ENCODE peak calls at places on chromosome 17, in nine cellular contexts. J, B, Z, G, V, T, P, I and M are unnamed samples.

GRCh38 chr17:20955437-20956323 is 87.1 kb downstream of the USP22 start:
- DNase-seq in P (no peak), T (no peak), Z (no peak), G (no peak), B (no peak), I (peak), J (no peak), V (no peak), M (no peak)

GRCh38 chr17:8159032-8159400 is 3.7 kb downstream of the VAMP2 start:
- DNase-seq in B (no peak), V (no peak), P (no peak), Z (no peak), J (no peak), I (no peak), T (no peak), G (no peak), M (no peak)

GRCh38 chr17:74354123-74354522 is 7.5 kb downstream of the BTBD17 start:
- DNase-seq in J (no peak), I (no peak), G (peak), V (no peak), P (no peak), B (peak), Z (peak), T (no peak), M (no peak)

GRCh38 chr17:30199600-30199999 is 35.9 kb downstream of the SLC6A4 start:
- DNase-seq in J (no peak), B (no peak), Z (no peak), I (no peak), V (no peak), G (no peak), P (no peak), T (no peak), M (no peak)

GRCh38 chr17:57782051-57782490 is 37.0 kb upstream of the CCDC182 start:
- DNase-seq in B (no peak), Z (peak), V (peak), I (no peak), J (no peak), P (no peak), G (no peak), T (no peak), M (no peak)

GRCh38 chr17:62321451-62321850 is 58.9 kb upstream of the EFCAB3 start:
- DNase-seq in B (no peak), Z (no peak), V (no peak), J (no peak), I (peak), T (peak), P (no peak), G (no peak), M (no peak)

GRCh38 chr17:38741853-38742421 is 6.2 kb downstream of the PCGF2 start:
- DNase-seq in I (peak), B (peak), P (peak), T (peak), J (no peak), G (peak), Z (no peak), V (no peak), M (no peak)

GRCh38 chr17:81196505-81197408 is 26.0 kb downstream of the CEP131 start:
- DNase-seq in P (no peak), Z (no peak), T (no peak), V (no peak), B (no peak), I (no peak), J (no peak), G (no peak), M (no peak)

GRCh38 chr17:39208136-39208535 is 8.1 kb downstream of the RPL19 start:
- DNase-seq in B (no peak), T (no peak), G (no peak), I (no peak), P (no peak), V (no peak), Z (no peak), J (peak), M (no peak)

GRCh38 chr17:40319651-40320550 is 10.9 kb downstream of the RARA start:
- DNase-seq in I (no peak), Z (no peak), T (peak), G (no peak), V (no peak), P (no peak), B (peak), J (no peak), M (peak)

GRCh38 chr17:62178579-62178978 is 113.5 kb upstream of the MED13 start:
- DNase-seq in P (no peak), T (peak), J (no peak), Z (no peak), G (no peak), I (peak), V (no peak), B (no peak), M (no peak)

GRCh38 chr17:8013731-8014557 is 11.5 kb downstream of the GUCY2D start:
- DNase-seq in I (no peak), J (no peak), Z (no peak), T (no peak), V (no peak), B (no peak), P (no peak), G (no peak), M (no peak)